ENCODE peak calls at places on chromosome 11, in five cellular contexts. One of them, this sample, is unnamed.

GRCh38 chr11:70126494-70126893 is 48.4 kb downstream of the ANO1 start:
- DNase-seq in fibroblast of mammary gland: no peak
- DNase-seq in IMR-90: no peak
- DNase-seq in ureter: no peak
- DNase-seq in stimulated activated CD4-positive, alpha-beta T cell treated with anti-CD3 and anti-CD28 coated beads, Interleukin-4, amount 100 ng/mL, for 48 hours: no peak
- DNase-seq in this sample: no peak

GRCh38 chr11:74671520-74672196 is 59.6 kb downstream of the CHRDL2 start:
- DNase-seq in ureter: no peak
- DNase-seq in IMR-90: peak; percentile 86
- DNase-seq in fibroblast of mammary gland: peak; percentile 85
- DNase-seq in stimulated activated CD4-positive, alpha-beta T cell treated with anti-CD3 and anti-CD28 coated beads, Interleukin-4, amount 100 ng/mL, for 48 hours: no peak
- DNase-seq in this sample: no peak

GRCh38 chr11:68099474-68100405 is 21.4 kb downstream of the CHKA start:
- DNase-seq in ureter: no peak
- DNase-seq in stimulated activated CD4-positive, alpha-beta T cell treated with anti-CD3 and anti-CD28 coated beads, Interleukin-4, amount 100 ng/mL, for 48 hours: no peak
- DNase-seq in fibroblast of mammary gland: no peak
- DNase-seq in IMR-90: no peak
- DNase-seq in this sample: no peak

GRCh38 chr11:91790346-91790745 is 434.3 kb upstream of the FAT3 start:
- DNase-seq in ureter: no peak
- DNase-seq in fibroblast of mammary gland: no peak
- DNase-seq in stimulated activated CD4-positive, alpha-beta T cell treated with anti-CD3 and anti-CD28 coated beads, Interleukin-4, amount 100 ng/mL, for 48 hours: no peak
- DNase-seq in IMR-90: no peak
- DNase-seq in this sample: peak; percentile 54

GRCh38 chr11:72818971-72819370 is 4.8 kb downstream of the ATG16L2 start:
- DNase-seq in fibroblast of mammary gland: no peak
- DNase-seq in ureter: no peak
- DNase-seq in IMR-90: peak; percentile 65
- DNase-seq in stimulated activated CD4-positive, alpha-beta T cell treated with anti-CD3 and anti-CD28 coated beads, Interleukin-4, amount 100 ng/mL, for 48 hours: no peak
- DNase-seq in this sample: no peak

GRCh38 chr11:68008381-68009337 is 1.5 kb upstream of the ALDH3B1 start:
- DNase-seq in fibroblast of mammary gland: no peak
- DNase-seq in IMR-90: no peak
- DNase-seq in ureter: peak; percentile 77
- DNase-seq in stimulated activated CD4-positive, alpha-beta T cell treated with anti-CD3 and anti-CD28 coated beads, Interleukin-4, amount 100 ng/mL, for 48 hours: no peak
- DNase-seq in this sample: peak; percentile 73

GRCh38 chr11:130947481-130947880 is 31.2 kb upstream of the SNX19 start:
- DNase-seq in fibroblast of mammary gland: no peak
- DNase-seq in IMR-90: no peak
- DNase-seq in stimulated activated CD4-positive, alpha-beta T cell treated with anti-CD3 and anti-CD28 coated beads, Interleukin-4, amount 100 ng/mL, for 48 hours: no peak
- DNase-seq in ureter: no peak
- DNase-seq in this sample: no peak

GRCh38 chr11:127345819-127346459 is 345.4 kb upstream of the KIRREL3 start:
- DNase-seq in ureter: no peak
- DNase-seq in fibroblast of mammary gland: peak; percentile 19
- DNase-seq in IMR-90: peak; percentile 33
- DNase-seq in stimulated activated CD4-positive, alpha-beta T cell treated with anti-CD3 and anti-CD28 coated beads, Interleukin-4, amount 100 ng/mL, for 48 hours: no peak
- DNase-seq in this sample: peak; percentile 76

GRCh38 chr11:74754507-74755255 is 6.0 kb downstream of the RNF169 start:
- DNase-seq in stimulated activated CD4-positive, alpha-beta T cell treated with anti-CD3 and anti-CD28 coated beads, Interleukin-4, amount 100 ng/mL, for 48 hours: no peak
- DNase-seq in IMR-90: peak; percentile 96
- DNase-seq in fibroblast of mammary gland: peak; percentile 92
- DNase-seq in ureter: no peak
- DNase-seq in this sample: no peak

GRCh38 chr11:30326911-30327310 is 4.0 kb downstream of the ARL14EP start:
- DNase-seq in fibroblast of mammary gland: no peak
- DNase-seq in IMR-90: no peak
- DNase-seq in ureter: no peak
- DNase-seq in stimulated activated CD4-positive, alpha-beta T cell treated with anti-CD3 and anti-CD28 coated beads, Interleukin-4, amount 100 ng/mL, for 48 hours: no peak
- DNase-seq in this sample: no peak